ENCODE peak calls at places on chromosomes 11 and 22, in four cellular contexts. W, P, V and E are unnamed samples.

GRCh38 chr22:47221840-47222615 is 459.6 kb downstream of the TBC1D22A start:
- DNase-seq in W (peak), P (no peak), V (no peak), E (no peak)

GRCh38 chr22:26979294-26979693 is 321.9 kb downstream of the MIAT start:
- DNase-seq in W (no peak), P (no peak), V (no peak), E (peak)

GRCh38 chr22:43530864-43531201 is 119.0 kb downstream of the MPPED1 start:
- DNase-seq in W (no peak), P (no peak), V (no peak), E (no peak)

GRCh38 chr11:2932850-2933251 is 3.6 kb upstream of the PHLDA2 start:
- DNase-seq in W (peak), P (peak), V (no peak), E (no peak)

GRCh38 chr11:34379081-34379480 is 21.3 kb upstream of the ABTB2 start:
- DNase-seq in W (no peak), P (peak), V (no peak), E (no peak)

GRCh38 chr11:117419136-117419914 is 91.7 kb downstream of the CEP164 start:
- DNase-seq in W (no peak), P (no peak), V (no peak), E (no peak)

GRCh38 chr11:8683115-8683807 is 669 bp downstream of the RPL27A start:
- DNase-seq in W (peak), P (peak), V (no peak), E (no peak)

GRCh38 chr11:30143098-30143705 is 87.6 kb upstream of the FSHB start:
- DNase-seq in W (no peak), P (peak), V (peak), E (peak)

GRCh38 chr11:67662806-67663514 is 11.5 kb downstream of the ALDH3B2 start:
- DNase-seq in W (no peak), P (no peak), V (peak), E (no peak)

GRCh38 chr11:87743002-87743401 is 432.2 kb downstream of the RAB38 start:
- DNase-seq in W (no peak), P (no peak), V (no peak), E (no peak)

GRCh38 chr22:30538280-30538679 is 8.3 kb downstream of the SEC14L6 start:
- DNase-seq in W (no peak), P (no peak), V (no peak), E (no peak)